ENCODE peak calls at places on chromosomes 4 and X, in ten cellular contexts. D is stimulated activated CD4-positive, alpha-beta T cell treated with anti-CD3 and anti-CD28 coated beads, Interleukin-15, amount 100 ng/mL, for 1 hour; R is fibroblast of lung; U is NCI-H1105 treated with DMSO at 0.1 percent for 48 hours; B is amniotic stem cell; C is occipital lobe; N is NCI-H1930; W is ovary; Q is H9; M is T-helper 9 cell. K is an unnamed sample.

GRCh38 chr4:24799544-24800272 is 4.3 kb downstream of the SOD3 start:
- DNase-seq in D (no peak), C (no peak), R (no peak), W (peak; percentile 29), M (no peak), N (no peak), U (no peak), Q (no peak), B (no peak), K (no peak)

GRCh38 chr4:7140062-7140691 is 52.2 kb upstream of the SORCS2 start:
- DNase-seq in W (no peak), C (no peak), Q (no peak), B (no peak), D (no peak), U (no peak), N (no peak), R (no peak), M (no peak), K (no peak)

GRCh38 chr4:118716304-118716703 is 31.1 kb downstream of the METTL14 start:
- DNase-seq in B (no peak), Q (no peak), W (no peak), R (no peak), N (no peak), U (no peak), C (no peak), D (no peak), M (no peak), K (no peak)

GRCh38 chrX:101550362-101550761 is at the start of gene ARMCX1:
- DNase-seq in U (peak; percentile 72), R (peak; percentile 83), Q (peak; percentile 75), M (no peak), C (peak; percentile 44), W (peak; percentile 72), D (no peak), N (peak; percentile 48), B (peak; percentile 5), K (peak; percentile 85)

GRCh38 chr4:176792348-176793059 is at the start of gene VEGFC:
- DNase-seq in D (no peak), B (peak; percentile 56), C (no peak), R (peak; percentile 80), N (peak; percentile 42), W (peak; percentile 61), M (no peak), Q (peak; percentile 66), U (peak; percentile 10), K (peak; percentile 68)

GRCh38 chrX:38473715-38474114 is 87.6 kb upstream of the TSPAN7 start:
- DNase-seq in U (peak; percentile 1), M (no peak), D (no peak), B (no peak), C (no peak), R (no peak), N (no peak), W (no peak), Q (no peak), K (no peak)

GRCh38 chrX:10011991-10012390 is 44.8 kb downstream of the CLDN34 start:
- DNase-seq in R (no peak), C (no peak), D (no peak), N (no peak), B (no peak), M (no peak), U (no peak), W (no peak), Q (peak; percentile 44), K (no peak)

GRCh38 chr4:122542411-122543236 is 78.2 kb downstream of the IL21 start:
- DNase-seq in U (no peak), N (no peak), M (no peak), W (no peak), D (no peak), R (peak; percentile 76), B (no peak), C (no peak), Q (no peak), K (no peak)

GRCh38 chr4:120055167-120055566 is 11.5 kb downstream of the MAD2L1 start:
- DNase-seq in D (no peak), B (no peak), R (peak; percentile 56), U (no peak), W (no peak), Q (no peak), C (no peak), M (no peak), N (no peak), K (no peak)

GRCh38 chrX:31268359-31268758 is 196.5 kb upstream of the FTHL17 start:
- DNase-seq in Q (no peak), B (no peak), M (no peak), C (no peak), N (no peak), D (no peak), U (no peak), R (peak; percentile 26), W (no peak), K (no peak)

GRCh38 chr4:110798682-110799081 is 175.8 kb upstream of the PITX2 start:
- DNase-seq in W (peak; percentile 31), M (no peak), C (no peak), R (peak; percentile 15), N (no peak), U (no peak), D (no peak), Q (no peak), B (no peak), K (no peak)

GRCh38 chr4:74370912-74371311 is 6.0 kb downstream of the EREG start:
- DNase-seq in D (no peak), Q (peak; percentile 61), M (no peak), R (peak; percentile 82), W (no peak), B (peak; percentile 39), N (peak; percentile 8), U (peak; percentile 34), C (no peak), K (no peak)

GRCh38 chrX:115339441-115340025 is 50.0 kb downstream of the LUZP4 start:
- DNase-seq in N (no peak), C (no peak), D (no peak), U (no peak), W (no peak), M (no peak), R (peak; percentile 47), B (no peak), Q (no peak), K (no peak)

GRCh38 chrX:106168107-106168506 is at the start of gene PWWP3B:
- DNase-seq in Q (peak; percentile 62), U (peak; percentile 28), B (no peak), M (no peak), N (no peak), W (peak; percentile 84), D (no peak), C (no peak), R (peak; percentile 6), K (no peak)

GRCh38 chr4:141158219-141158618 is 24.9 kb upstream of the RNF150 start:
- DNase-seq in M (no peak), U (peak; percentile 21), C (no peak), D (no peak), Q (no peak), W (no peak), B (peak; percentile 10), N (peak; percentile 24), R (peak; percentile 66), K (no peak)

GRCh38 chr4:7217453-7218310 is 25.3 kb downstream of the SORCS2 start:
- DNase-seq in N (no peak), U (no peak), W (no peak), C (no peak), D (no peak), R (no peak), B (no peak), M (no peak), Q (no peak), K (no peak)

GRCh38 chrX:12446342-12447075 is 308.2 kb downstream of the FRMPD4 start:
- DNase-seq in R (peak; percentile 65), W (no peak), C (no peak), B (no peak), N (no peak), M (no peak), Q (no peak), U (no peak), D (no peak), K (no peak)

GRCh38 chrX:107823456-107823855 is 2.2 kb upstream of the MID2 start:
- DNase-seq in M (no peak), C (no peak), B (peak; percentile 2), R (peak; percentile 91), D (no peak), N (no peak), Q (no peak), U (no peak), W (no peak), K (no peak)

GRCh38 chr4:1115528-1116293 is 2.3 kb upstream of the RNF212 start:
- DNase-seq in R (no peak), C (no peak), D (no peak), Q (no peak), B (no peak), W (no peak), M (no peak), N (no peak), U (no peak), K (no peak)

GRCh38 chr4:14269824-14270223 is 642.3 kb upstream of the BOD1L1 start:
- DNase-seq in Q (no peak), D (no peak), R (no peak), C (no peak), U (no peak), W (no peak), N (no peak), M (no peak), B (no peak), K (no peak)

GRCh38 chr4:100631281-100631968 is 113.6 kb upstream of the EMCN start:
- DNase-seq in N (no peak), R (no peak), Q (no peak), U (no peak), B (no peak), M (no peak), W (no peak), C (no peak), D (no peak), K (no peak)

GRCh38 chrX:17082831-17083230 is 136.4 kb downstream of the REPS2 start:
- DNase-seq in W (no peak), R (peak; percentile 8), D (no peak), U (peak; percentile 10), C (no peak), M (no peak), Q (no peak), B (no peak), N (no peak), K (no peak)

GRCh38 chrX:41085105-41085882 is at the start of gene USP9X:
- DNase-seq in B (peak; percentile 73), N (peak; percentile 59), Q (peak; percentile 93), C (peak; percentile 82), D (peak; percentile 77), R (peak; percentile 89), M (peak; percentile 88), W (peak; percentile 97), U (peak; percentile 70), K (peak; percentile 94)

GRCh38 chrX:71976753-71977152 is 66.1 kb downstream of the NHSL2 start:
- DNase-seq in R (no peak), C (no peak), B (no peak), D (no peak), W (no peak), U (no peak), Q (no peak), N (no peak), M (no peak), K (no peak)

GRCh38 chr4:184807261-184807660 is 18.5 kb downstream of the ACSL1 start:
- DNase-seq in N (no peak), C (no peak), U (no peak), M (no peak), B (no peak), Q (no peak), W (no peak), R (peak; percentile 26), D (no peak), K (no peak)

GRCh38 chr4:37599092-37599800 is 86.9 kb downstream of the RELL1 start:
- DNase-seq in Q (no peak), D (no peak), R (no peak), B (no peak), W (no peak), C (no peak), M (no peak), U (no peak), N (no peak), K (no peak)

GRCh38 chr4:125140966-125141495 is 173.7 kb upstream of the FAT4 start:
- DNase-seq in M (no peak), U (no peak), B (no peak), D (no peak), N (no peak), R (peak; percentile 19), W (no peak), Q (no peak), C (no peak), K (no peak)

GRCh38 chr4:159227984-159228383 is 125.1 kb downstream of the RAPGEF2 start:
- DNase-seq in U (no peak), Q (peak; percentile 41), W (peak; percentile 47), N (no peak), C (peak; percentile 36), D (no peak), R (peak; percentile 78), B (peak; percentile 70), M (no peak), K (no peak)

K was measured in chondrocyte.